ENCODE peak calls at places on chromosomes 11 and 22, in nine cellular contexts. W is fibroblast of lung, N is right atrium auricular region, U is PC-9, C is IMR-90, T is brain microvascular endothelial cell, A is colonic mucosa, F is bronchial epithelial cell, V is Peyer's patch. X is an unnamed sample. For H3K27me3, the result is how much of the 10 kb centered on the place peaks cover.

GRCh38 chr11:64071849-64072248 is 36.1 kb downstream of the FLRT1 start:
- DNase-seq in V (no peak), T (no peak), N (no peak), W (no peak), C (no peak), U (no peak), F (no peak), A (no peak), X (no peak)

GRCh38 chr11:40273192-40273732 is 1186.2 kb downstream of the LRRC4C start:
- DNase-seq in A (no peak), U (no peak), W (no peak), V (no peak), N (no peak), C (no peak), T (no peak), F (no peak), X (no peak)

GRCh38 chr22:46652930-46653331 is 32.7 kb downstream of the GRAMD4 start:
- DNase-seq in C (peak), A (no peak), F (no peak), T (peak), N (peak), U (no peak), V (no peak), W (peak), X (no peak)

GRCh38 chr11:111327908-111328624 is 29.7 kb downstream of the POU2AF3 start:
- DNase-seq in F (peak), A (no peak), V (no peak), U (peak), C (no peak), T (no peak), N (no peak), W (no peak), X (no peak)

GRCh38 chr11:117058761-117059233 is 39.4 kb downstream of the SIK3 start:
- DNase-seq in W (peak), T (peak), F (no peak), N (no peak), V (no peak), A (no peak), U (no peak), C (peak), X (no peak)

GRCh38 chr11:61472868-61473267 is 35.7 kb upstream of the LRRC10B start:
- DNase-seq in U (no peak), C (peak), V (no peak), F (no peak), T (no peak), N (peak), W (peak), A (no peak), X (no peak)

GRCh38 chr22:34004058-34004457 is 83.8 kb upstream of the LARGE1 start:
- DNase-seq in T (no peak), N (no peak), U (no peak), C (no peak), V (no peak), A (no peak), F (no peak), W (no peak), X (no peak)

GRCh38 chr11:59754859-59755700 is at the start of gene STX3:
- DNase-seq in C (peak), U (peak), A (peak), T (peak), V (peak), W (peak), N (peak), F (peak), X (no peak)

GRCh38 chr11:65454696-65455456 is 32.3 kb downstream of the NEAT1 start:
- DNase-seq in W (peak), C (peak), U (peak), V (peak), T (peak), A (peak), F (peak), N (peak), X (peak)

GRCh38 chr11:6260207-6260726 is 629 bp downstream of the CCKBR start:
- DNase-seq in W (no peak), C (no peak), V (no peak), N (no peak), A (no peak), U (no peak), F (no peak), T (no peak), X (no peak)

GRCh38 chr11:96748639-96749370 is 359.0 kb downstream of the JRKL start:
- DNase-seq in N (no peak), V (no peak), F (peak), T (no peak), U (no peak), W (peak), A (no peak), C (peak), X (peak)

GRCh38 chr11:4072668-4073285 is 21.8 kb upstream of the RRM1 start:
- DNase-seq in F (peak), U (peak), T (peak), C (peak), W (peak), A (peak), V (peak), N (peak), X (no peak)

GRCh38 chr22:27531782-27532530 is 269.6 kb downstream of the MN1 start:
- DNase-seq in C (peak), F (peak), V (no peak), W (peak), U (no peak), A (no peak), T (peak), N (no peak), X (peak)

GRCh38 chr11:3229673-3230630 is 2.3 kb downstream of the MRGPRE start:
- DNase-seq in U (no peak), V (no peak), W (no peak), C (no peak), N (peak), T (no peak), F (no peak), A (no peak), X (no peak)

GRCh38 chr11:28338371-28338770 is 230.2 kb downstream of the METTL15 start:
- DNase-seq in N (no peak), T (no peak), W (no peak), F (no peak), U (no peak), A (no peak), C (peak), V (no peak), X (no peak)

GRCh38 chr11:28339488-28339887 is 231.3 kb downstream of the METTL15 start:
- DNase-seq in W (peak), N (no peak), T (no peak), V (no peak), C (no peak), F (no peak), A (no peak), U (no peak), X (no peak)

GRCh38 chr11:28342704-28343103 is 234.5 kb downstream of the METTL15 start:
- DNase-seq in U (no peak), W (peak), N (no peak), V (no peak), C (peak), T (no peak), F (peak), A (no peak), X (no peak)

GRCh38 chr11:28343304-28344233 is 235.4 kb downstream of the METTL15 start:
- DNase-seq in C (peak), U (peak), F (peak), N (no peak), A (no peak), V (no peak), T (peak), W (peak), X (peak)

DNA sequence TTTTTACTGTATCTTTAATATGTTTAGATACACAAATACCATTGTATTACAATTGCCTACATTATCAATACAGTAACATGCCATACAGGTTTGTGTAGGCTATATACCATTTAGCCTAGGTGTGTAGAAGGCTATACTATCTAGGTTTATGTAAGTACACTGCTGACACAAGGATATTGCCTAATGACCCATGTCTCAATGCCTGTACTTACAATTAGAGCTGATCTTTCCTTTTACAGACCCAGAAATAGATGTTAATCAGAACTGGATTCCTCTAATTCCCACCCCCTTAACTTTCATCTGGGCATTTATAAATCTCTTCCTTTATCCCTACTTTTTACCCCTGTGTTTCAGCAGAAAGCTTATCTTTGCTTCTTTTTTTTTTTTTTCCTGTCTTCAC is 229.5 kb downstream of the METTL15 start:
- DNase-seq in W (peak), T (no peak), A (no peak), V (no peak), N (no peak), F (no peak), U (no peak), C (peak), X (no peak)
- TF ChIP-seq CTCF in W (no peak), T (no peak), A (no peak), V (no peak), N (no peak), F (no peak), U (no peak), C (no peak), X (no peak)

DNA sequence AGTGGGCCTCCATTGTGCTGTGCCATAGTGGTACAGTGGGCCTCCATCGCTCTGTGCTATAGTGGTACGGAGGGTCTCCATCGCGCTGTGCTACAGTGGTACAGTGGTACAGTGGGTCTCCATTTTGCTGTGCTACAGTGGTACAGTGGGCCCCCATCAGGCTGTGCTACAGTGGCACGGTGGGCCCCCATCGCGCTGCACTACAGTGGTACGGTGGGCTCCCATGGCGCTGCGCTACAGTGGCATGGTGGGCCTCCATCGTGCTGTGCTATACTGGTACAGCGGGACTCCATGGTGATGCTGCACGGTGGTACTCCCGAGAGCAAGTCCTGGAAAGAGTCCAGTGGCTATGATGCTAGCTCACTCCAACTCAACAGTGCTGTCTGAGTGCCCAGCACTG is 51.8 kb downstream of the SCUBE1 start:
- DNase-seq in C (no peak), T (no peak), W (no peak), V (no peak), F (no peak), A (no peak), U (no peak), N (no peak), X (no peak)
- H3K4me3 ChIP-seq in C (no peak), T (no peak), W (no peak), V (no peak), F (no peak), A (no peak), U (no peak), N (no peak), X (no peak)

GRCh38 chr11:70072471-70073187 is 5.5 kb upstream of the ANO1 start:
- DNase-seq in V (peak), W (no peak), F (no peak), A (no peak), U (no peak), T (no peak), N (no peak), C (no peak), X (no peak)
- H3K27me3 ChIP-seq in V (under half), W (under half), F (under half), A (under half), U (under half), T (under half), N (under half), C (under half), X (under half)

DNA sequence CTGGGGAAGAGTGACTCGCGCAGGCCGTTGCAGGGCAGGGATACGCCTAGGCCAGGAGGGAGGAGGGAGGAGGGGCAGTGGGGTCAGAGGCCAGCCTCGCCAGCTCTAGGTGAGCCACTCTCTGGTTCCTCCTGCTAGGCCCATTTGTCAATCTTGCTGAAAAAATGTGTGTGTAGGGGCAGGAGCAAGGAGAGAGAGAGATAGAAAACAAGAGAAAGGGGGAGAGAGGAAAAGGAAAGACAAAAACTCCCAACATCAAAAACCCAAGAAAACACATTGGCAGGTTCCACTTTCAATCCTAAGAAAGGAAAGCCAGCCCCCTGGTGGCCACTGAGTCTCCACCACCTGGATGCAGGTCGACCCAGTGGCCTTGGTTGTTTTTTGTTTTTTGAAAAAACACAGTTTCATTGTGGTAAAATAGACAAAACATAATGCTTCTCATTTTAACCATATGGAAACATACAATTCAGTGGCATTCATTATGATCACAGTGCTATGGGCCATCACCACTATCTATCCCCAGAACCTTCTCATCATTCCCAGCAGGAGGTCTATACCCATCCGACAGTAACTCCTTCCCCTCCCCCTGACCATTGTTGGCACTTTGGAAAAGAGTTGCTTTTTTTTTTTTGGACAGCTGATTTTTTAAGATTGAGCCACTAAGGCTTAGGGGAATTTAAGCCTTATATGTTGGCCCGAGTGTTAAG is 10.9 kb downstream of the OMP start:
- DNase-seq in F (peak), T (no peak), A (no peak), C (peak), N (no peak), W (peak), U (no peak), V (peak), X (no peak)
- TF ChIP-seq CTCF in F (peak), T (peak), A (peak), C (peak), N (peak), W (peak), U (peak), V (peak), X (peak)

DNA sequence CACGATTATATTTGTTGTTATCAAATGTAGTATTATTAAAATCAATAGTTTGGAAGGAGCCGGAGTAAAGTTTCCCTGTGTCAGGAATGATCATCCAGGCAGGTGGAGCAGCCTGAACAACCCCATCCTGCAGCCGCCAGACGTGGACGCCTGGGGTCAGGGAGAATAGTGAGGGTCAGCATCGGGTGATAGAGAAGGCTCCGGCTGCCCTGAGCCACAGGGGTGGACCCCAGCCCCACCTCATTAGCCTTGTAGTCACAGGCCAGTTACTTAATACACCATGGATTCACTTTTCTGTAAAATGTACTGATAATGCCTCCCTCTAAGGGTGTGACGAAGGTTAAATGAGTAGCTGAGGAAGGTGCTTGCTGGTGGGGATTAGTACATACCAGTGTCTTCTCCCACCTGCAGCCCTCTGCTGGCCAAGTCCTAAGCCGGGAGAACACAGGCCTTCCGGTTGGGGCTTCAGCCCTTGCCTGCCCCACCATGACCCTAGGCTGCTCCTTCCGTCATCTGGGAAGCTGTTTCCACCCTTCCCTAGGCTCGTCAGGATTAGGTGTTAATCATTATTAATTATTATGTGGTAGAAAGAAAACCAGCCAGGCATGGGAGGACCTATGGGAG is 14.9 kb downstream of the TMEM121B start:
- DNase-seq in N (no peak), U (no peak), A (no peak), V (no peak), T (no peak), W (no peak), F (no peak), C (no peak), X (no peak)
- H3K4me3 ChIP-seq in N (no peak), U (no peak), A (no peak), V (no peak), T (no peak), W (no peak), F (no peak), C (no peak), X (no peak)

DNA sequence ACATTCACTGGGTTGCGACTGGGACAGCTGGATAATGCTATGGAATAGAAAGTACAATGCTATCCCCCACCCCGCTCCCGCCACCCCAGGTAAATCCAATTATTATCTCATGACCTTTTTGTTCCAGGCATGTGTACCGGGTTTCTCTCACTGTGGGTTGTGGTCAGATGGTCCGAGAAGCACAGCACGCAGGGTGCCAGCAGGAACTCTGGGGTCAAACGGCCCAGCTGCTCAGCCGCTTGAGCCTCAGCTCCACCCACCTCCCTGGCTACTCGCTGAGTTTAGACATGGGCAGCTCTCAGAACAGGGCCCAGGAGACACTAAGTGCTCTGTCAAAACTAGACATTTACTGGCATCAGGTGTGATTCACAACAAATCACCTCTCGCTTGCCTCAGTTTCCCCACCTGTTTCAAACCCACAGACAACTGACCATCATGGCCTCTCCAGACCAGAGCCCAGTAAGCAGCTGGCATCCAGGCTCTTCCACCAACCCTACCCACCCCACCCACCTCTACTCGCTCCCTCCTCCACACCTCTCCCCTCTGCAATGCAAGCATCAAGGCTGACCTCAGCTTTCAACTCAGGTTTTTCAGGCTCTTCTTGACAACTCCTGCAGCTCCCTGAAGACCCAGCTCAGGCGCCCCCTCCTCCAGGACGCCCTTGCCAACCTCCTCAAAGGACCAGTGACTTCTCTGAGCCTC is 13.0 kb upstream of the MFNG start:
- DNase-seq in V (no peak), N (no peak), T (no peak), U (no peak), F (no peak), W (peak), A (no peak), C (no peak), X (no peak)
- H3K27me3 ChIP-seq in V (under half), N (under half), T (under half), U (under half), F (under half), W (under half), A (under half), C (under half), X (under half)

GRCh38 chr22:38398609-38399401 is 56.2 kb downstream of the KCNJ4 start:
- DNase-seq in U (peak), T (peak), W (peak), A (peak), V (peak), N (peak), C (peak), F (no peak), X (no peak)

GRCh38 chr22:38403806-38404205 is 51.2 kb downstream of the KCNJ4 start:
- DNase-seq in T (no peak), U (no peak), N (no peak), V (no peak), W (no peak), A (no peak), F (no peak), C (no peak), X (no peak)

GRCh38 chr22:38402204-38402603 is 52.8 kb downstream of the KCNJ4 start:
- DNase-seq in W (no peak), C (no peak), T (no peak), U (no peak), V (no peak), A (no peak), N (no peak), F (no peak), X (no peak)

GRCh38 chr22:38404419-38404818 is 50.6 kb downstream of the KCNJ4 start:
- DNase-seq in U (no peak), F (no peak), V (no peak), N (no peak), A (no peak), T (no peak), C (no peak), W (no peak), X (no peak)

GRCh38 chr22:38401336-38402084 is 53.5 kb downstream of the KCNJ4 start:
- DNase-seq in C (no peak), N (no peak), F (no peak), A (no peak), U (no peak), V (no peak), T (no peak), W (no peak), X (no peak)
- TF ChIP-seq CTCF in C (no peak), N (no peak), F (no peak), A (no peak), U (no peak), V (no peak), T (no peak), W (no peak), X (no peak)

GRCh38 chr22:19717691-19718254 is 3.5 kb downstream of the SEPTIN5 start:
- DNase-seq in V (peak), W (peak), A (peak), U (no peak), N (no peak), F (peak), C (peak), T (peak), X (peak)
- H3K4me3 ChIP-seq in V (peak), W (peak), A (peak), U (peak), N (peak), F (peak), C (peak), T (peak), X (peak)

X was measured in BJ.